ENCODE peak calls at places on chromosomes 1 and 21, in six cellular contexts. Z, B, M, T, W and O are unnamed samples.
A peak's percentile ranks its signal among the peaks of the same experiment; 100 is the strongest.

GRCh38 chr1:20368866-20369545 is 78.3 kb downstream of the VWA5B1 start:
- DNase-seq in M (no peak), W (no peak), Z (no peak), T (no peak), B (no peak), O (no peak)

GRCh38 chr1:173824315-173825081 is at the start of the genes CENPL and DARS2:
- DNase-seq in M (peak; percentile 92), Z (peak; percentile 87), T (peak; percentile 87), W (peak; percentile 91), B (peak; percentile 94), O (peak; percentile 85)

GRCh38 chr1:236541710-236542109 is 17.9 kb downstream of the LGALS8 start:
- DNase-seq in W (no peak), Z (no peak), T (no peak), M (no peak), B (no peak), O (no peak)

GRCh38 chr1:152440635-152441471 is 26.8 kb upstream of the CRNN start:
- DNase-seq in W (peak; percentile 54), M (peak; percentile 76), Z (peak; percentile 64), B (peak; percentile 76), T (peak; percentile 56), O (peak; percentile 66)

GRCh38 chr21:16942703-16943102 is 570.1 kb upstream of the CXADR start:
- DNase-seq in W (no peak), T (no peak), M (no peak), B (no peak), Z (no peak), O (peak; percentile 1)

GRCh38 chr1:47894718-47895393 is 102.3 kb downstream of the TRABD2B start:
- DNase-seq in W (no peak), B (no peak), Z (no peak), M (no peak), T (no peak), O (no peak)

GRCh38 chr1:7218210-7218832 is 433.1 kb downstream of the CAMTA1 start:
- DNase-seq in T (no peak), B (no peak), W (no peak), M (peak; percentile 22), Z (no peak), O (peak; percentile 67)

GRCh38 chr1:196344462-196344861 is 263.8 kb downstream of the KCNT2 start:
- DNase-seq in B (no peak), W (no peak), M (no peak), Z (no peak), T (no peak), O (no peak)

GRCh38 chr21:35737899-35738341 is 322.4 kb downstream of the SETD4 start:
- DNase-seq in T (no peak), Z (no peak), W (no peak), B (no peak), M (no peak), O (no peak)

GRCh38 chr1:154760469-154760933 is 109.6 kb downstream of the KCNN3 start:
- DNase-seq in Z (peak; percentile 91), B (peak; percentile 95), M (peak; percentile 85), T (peak; percentile 75), W (peak; percentile 72), O (peak; percentile 91)

GRCh38 chr1:172742599-172743500 is 83.9 kb downstream of the FASLG start:
- DNase-seq in Z (no peak), M (peak; percentile 19), W (no peak), T (no peak), B (no peak), O (peak; percentile 36)

GRCh38 chr1:234601217-234602017 is 8.6 kb downstream of the IRF2BP2 start:
- DNase-seq in Z (no peak), W (no peak), T (peak; percentile 25), B (no peak), M (peak; percentile 19), O (peak; percentile 51)

GRCh38 chr1:61132176-61133047 is 50.1 kb downstream of the NFIA start:
- DNase-seq in Z (no peak), B (no peak), W (no peak), M (no peak), T (no peak), O (no peak)

GRCh38 chr1:202802998-202803932 is 5.0 kb downstream of the KDM5B start:
- DNase-seq in B (no peak), M (no peak), T (no peak), Z (no peak), W (no peak), O (no peak)